ENCODE peak calls at places on chromosomes 13 and 19, in five cellular contexts. A is HEK293T, X is H1, L is HepG2, E is GM12878. F is an unnamed sample.

GRCh38 chr13:37481005-37481857 is 117.3 kb downstream of the POSTN start:
- DNase-seq in A (no peak), X (no peak), L (no peak), E (no peak), F (no peak)

GRCh38 chr19:2084993-2085720 is 11.0 kb downstream of the MOB3A start:
- DNase-seq in A (no peak), X (no peak), L (no peak), E (peak), F (no peak)

GRCh38 chr19:11673608-11674041 is 65.1 kb downstream of the ZNF823 start:
- DNase-seq in A (peak), X (peak), L (peak), E (no peak), F (peak)

GRCh38 chr19:16834747-16835146 is 5.5 kb downstream of the SIN3B start:
- DNase-seq in A (no peak), X (no peak), L (no peak), E (no peak), F (no peak)

GRCh38 chr13:43267916-43268315 is 244.5 kb downstream of the DNAJC15 start:
- DNase-seq in A (no peak), X (no peak), L (no peak), E (no peak), F (no peak)

GRCh38 chr19:37778613-37779138 is 710 bp downstream of the ZNF573 start:
- DNase-seq in A (peak), X (no peak), L (peak), E (no peak), F (no peak)

GRCh38 chr13:21043898-21044297 is 17.5 kb downstream of the LATS2 start:
- DNase-seq in A (peak), X (no peak), L (no peak), E (no peak), F (no peak)

GRCh38 chr19:19488875-19489690 is 26.3 kb downstream of the TSSK6 start:
- DNase-seq in A (peak), X (peak), L (peak), E (peak), F (peak)

GRCh38 chr13:111120422-111120821 is 5.3 kb downstream of the ARHGEF7 start:
- DNase-seq in A (no peak), X (no peak), L (no peak), E (no peak), F (no peak)

GRCh38 chr19:10044390-10044789 is 31.1 kb downstream of the RDH8 start:
- DNase-seq in A (peak), X (no peak), L (no peak), E (no peak), F (no peak)

GRCh38 chr19:47860602-47861297 is 1.7 kb downstream of the TPRX2 start:
- DNase-seq in A (no peak), X (no peak), L (no peak), E (no peak), F (no peak)

GRCh38 chr19:19319725-19320361 is 466 bp downstream of the SUGP1 start:
- DNase-seq in A (no peak), X (no peak), L (no peak), E (no peak), F (no peak)

GRCh38 chr13:89923731-89924130 is 1423.8 kb upstream of the MIR17HG start:
- DNase-seq in A (no peak), X (no peak), L (no peak), E (no peak), F (no peak)

GRCh38 chr19:18503337-18503970 is 18.4 kb downstream of the ELL start:
- DNase-seq in A (no peak), X (no peak), L (no peak), E (no peak), F (no peak)

GRCh38 chr13:52001120-52001731 is 10.0 kb downstream of the ATP7B start:
- DNase-seq in A (peak), X (no peak), L (peak), E (no peak), F (no peak)

GRCh38 chr13:100511422-100511821 is 77.2 kb downstream of the GGACT start:
- DNase-seq in A (no peak), X (no peak), L (no peak), E (no peak), F (no peak)

GRCh38 chr13:27775943-27776342 is 16.3 kb upstream of the GSX1 start:
- DNase-seq in A (no peak), X (no peak), L (no peak), E (no peak), F (no peak)

GRCh38 chr13:31587696-31588266 is 151.5 kb upstream of the RXFP2 start:
- DNase-seq in A (no peak), X (no peak), L (no peak), E (no peak), F (no peak)

DNA sequence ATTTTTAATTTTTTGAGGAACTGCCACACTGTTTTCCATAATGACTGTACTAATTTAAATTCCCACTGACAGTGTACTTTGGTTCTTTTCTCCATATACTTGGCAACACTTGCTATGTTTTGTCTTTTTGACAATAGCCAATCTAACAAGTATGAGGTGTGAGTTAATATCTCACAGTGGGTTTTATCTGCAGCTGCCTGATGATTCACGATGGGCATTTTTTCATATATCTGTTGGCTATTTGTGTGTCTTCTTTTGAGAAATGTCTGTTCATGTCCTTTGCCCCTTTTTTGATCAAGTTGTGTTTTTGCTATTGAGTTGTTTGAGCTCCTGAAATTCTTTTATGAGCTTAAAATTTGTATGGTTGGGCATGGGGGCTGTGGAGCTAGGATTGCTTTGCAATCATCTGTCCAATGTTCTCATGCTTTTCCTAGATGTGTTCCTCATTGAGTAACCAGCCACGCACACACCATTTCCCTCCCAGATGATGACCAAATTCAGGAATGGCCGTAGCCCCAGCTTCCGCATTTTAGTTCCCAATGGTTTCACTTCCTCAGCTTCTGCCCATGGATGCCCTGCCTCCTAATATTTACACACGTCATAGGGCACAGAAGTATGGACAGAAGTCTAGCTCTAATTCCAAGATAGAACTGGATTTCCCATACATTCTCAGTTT is 379.9 kb upstream of the SGCG start:
- DNase-seq in A (no peak), X (no peak), L (no peak), E (peak), F (no peak)
- TF ChIP-seq SUZ12 in A (no peak), X (no peak), L (no peak), E (no peak), F (no peak)

GRCh38 chr19:39508629-39509028 is 6.3 kb upstream of the SELENOV start:
- DNase-seq in A (no peak), X (no peak), L (no peak), E (no peak), F (no peak)
- TF ChIP-seq SUZ12 in A (no peak), X (no peak), L (no peak), E (no peak), F (no peak)

GRCh38 chr13:69720278-69720983 is 387.2 kb upstream of the ATXN8OS start:
- DNase-seq in A (no peak), X (no peak), L (peak), E (no peak), F (no peak)
- TF ChIP-seq SUZ12 in A (no peak), X (no peak), L (no peak), E (no peak), F (no peak)

DNA sequence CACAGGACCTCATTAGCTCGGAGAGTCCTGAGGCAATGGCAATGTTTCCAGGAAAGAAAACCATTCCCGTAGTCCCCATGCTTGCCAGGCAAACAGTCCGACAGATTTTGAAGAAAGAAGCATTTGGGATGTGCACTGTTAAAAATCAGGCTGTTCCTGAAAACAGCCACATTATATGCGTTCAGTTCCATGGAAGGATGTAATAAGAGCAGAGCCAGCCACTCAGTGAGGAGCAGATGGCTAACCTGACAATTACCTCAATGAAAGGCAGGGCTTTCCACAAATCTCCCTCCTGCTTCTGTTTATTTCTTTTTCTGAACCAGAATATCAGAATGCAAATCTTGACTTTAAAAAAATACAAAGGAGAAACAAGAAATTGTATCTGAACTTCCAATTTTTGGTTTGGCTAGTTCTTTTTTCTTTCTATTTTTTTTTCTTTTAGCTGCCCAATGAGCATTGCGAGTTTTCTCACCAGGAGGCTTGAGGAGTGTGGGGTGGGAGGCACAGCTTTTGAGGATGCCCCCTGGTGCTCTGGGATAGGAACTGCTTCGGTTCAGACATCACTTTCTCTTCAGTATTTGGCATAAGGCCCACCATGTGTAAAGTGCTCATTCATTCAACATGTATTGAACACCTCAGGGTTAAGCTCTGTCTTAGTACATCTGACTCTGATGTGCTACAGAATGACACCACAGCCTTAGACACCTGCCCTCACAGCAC is 124.2 kb downstream of the TBC1D4 start:
- DNase-seq in A (peak), X (peak), L (peak), E (no peak), F (peak)
- TF ChIP-seq SUZ12 in A (no peak), X (no peak), L (no peak), E (no peak), F (no peak)

DNA sequence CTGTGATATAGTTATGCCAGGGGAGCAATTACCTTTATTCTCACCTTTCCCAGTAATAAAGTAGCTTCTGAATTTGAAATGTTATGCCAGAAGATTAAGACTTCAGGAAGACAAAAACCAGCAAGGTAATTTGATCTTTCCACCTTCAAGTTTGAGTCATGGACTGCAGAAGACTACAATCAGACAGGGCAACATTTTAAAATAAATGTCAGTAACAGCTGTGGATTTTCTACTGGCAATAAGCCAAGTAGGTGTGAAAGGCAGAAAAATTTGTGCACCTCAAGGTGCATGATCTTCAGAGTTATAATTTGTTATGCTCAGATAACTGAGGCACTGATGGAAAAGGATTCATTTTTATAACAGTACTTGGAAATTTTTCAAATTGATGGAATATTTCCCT is 54.9 kb downstream of the SLITRK1 start:
- DNase-seq in A (no peak), X (no peak), L (no peak), E (no peak), F (no peak)
- TF ChIP-seq SUZ12 in A (no peak), X (no peak), L (no peak), E (no peak), F (no peak)